ENCODE peak calls at places on chromosomes 7 and 10, in four cellular contexts. One of them, this sample, is unnamed.

GRCh38 chr10:131814567-131815290 is 86.1 kb upstream of the PPP2R2D start:
- DNase-seq in left ventricle myocardium inferior: no peak
- DNase-seq in heart left ventricle: peak; percentile 12
- DNase-seq in body of pancreas: no peak
- DNase-seq in this sample: no peak

GRCh38 chr7:33805630-33806233 is 99.6 kb upstream of the BMPER start:
- DNase-seq in left ventricle myocardium inferior: no peak
- DNase-seq in heart left ventricle: no peak
- DNase-seq in body of pancreas: no peak
- DNase-seq in this sample: peak; percentile 58

GRCh38 chr10:24762966-24763623 is 39.4 kb upstream of the ARHGAP21 start:
- DNase-seq in left ventricle myocardium inferior: no peak
- DNase-seq in heart left ventricle: no peak
- DNase-seq in body of pancreas: no peak
- DNase-seq in this sample: peak; percentile 81

GRCh38 chr10:131736321-131736980 is 164.4 kb upstream of the PPP2R2D start:
- DNase-seq in left ventricle myocardium inferior: no peak
- DNase-seq in heart left ventricle: peak; percentile 10
- DNase-seq in body of pancreas: no peak
- DNase-seq in this sample: no peak

GRCh38 chr7:73960548-73960947 is 67.4 kb upstream of the ELN start:
- DNase-seq in left ventricle myocardium inferior: no peak
- DNase-seq in heart left ventricle: no peak
- DNase-seq in body of pancreas: no peak
- DNase-seq in this sample: no peak

GRCh38 chr10:11245510-11245909 is 227.8 kb downstream of the CELF2 start:
- DNase-seq in left ventricle myocardium inferior: no peak
- DNase-seq in heart left ventricle: no peak
- DNase-seq in body of pancreas: no peak
- DNase-seq in this sample: no peak

GRCh38 chr7:157318015-157318706 is 18.6 kb upstream of the DNAJB6 start:
- DNase-seq in left ventricle myocardium inferior: no peak
- DNase-seq in heart left ventricle: peak; percentile 32
- DNase-seq in body of pancreas: no peak
- DNase-seq in this sample: no peak

GRCh38 chr7:92750961-92751360 is 85.4 kb downstream of the CDK6 start:
- DNase-seq in left ventricle myocardium inferior: no peak
- DNase-seq in heart left ventricle: no peak
- DNase-seq in body of pancreas: no peak
- DNase-seq in this sample: peak; percentile 68

GRCh38 chr10:132151951-132152505 is 34.7 kb upstream of the DPYSL4 start:
- DNase-seq in left ventricle myocardium inferior: peak; percentile 8
- DNase-seq in heart left ventricle: no peak
- DNase-seq in body of pancreas: peak; percentile 10
- DNase-seq in this sample: no peak

GRCh38 chr10:25117757-25118156 is 57.0 kb upstream of the GPR158 start:
- DNase-seq in left ventricle myocardium inferior: no peak
- DNase-seq in heart left ventricle: no peak
- DNase-seq in body of pancreas: no peak
- DNase-seq in this sample: no peak

GRCh38 chr7:46654546-46655443 is 733.7 kb upstream of the IGFBP3 start:
- DNase-seq in left ventricle myocardium inferior: no peak
- DNase-seq in heart left ventricle: no peak
- DNase-seq in body of pancreas: no peak
- DNase-seq in this sample: peak; percentile 39

GRCh38 chr10:15789793-15790525 is 70.2 kb upstream of the ITGA8 start:
- DNase-seq in left ventricle myocardium inferior: no peak
- DNase-seq in heart left ventricle: no peak
- DNase-seq in body of pancreas: no peak
- DNase-seq in this sample: peak; percentile 84

GRCh38 chr7:25093268-25093802 is 31.7 kb downstream of the CYCS start:
- DNase-seq in left ventricle myocardium inferior: peak; percentile 65
- DNase-seq in heart left ventricle: peak; percentile 60
- DNase-seq in body of pancreas: peak; percentile 54
- DNase-seq in this sample: peak; percentile 83

GRCh38 chr10:96577037-96577436 is 9.8 kb downstream of the TM9SF3 start:
- DNase-seq in left ventricle myocardium inferior: no peak
- DNase-seq in heart left ventricle: no peak
- DNase-seq in body of pancreas: no peak
- DNase-seq in this sample: no peak

GRCh38 chr7:100614308-100614861 is 2.0 kb downstream of the MOSPD3 start:
- DNase-seq in left ventricle myocardium inferior: no peak
- DNase-seq in heart left ventricle: no peak
- DNase-seq in body of pancreas: no peak
- DNase-seq in this sample: no peak

GRCh38 chr10:86364551-86365345 is 1.8 kb downstream of the GRID1 start:
- DNase-seq in left ventricle myocardium inferior: no peak
- DNase-seq in heart left ventricle: peak; percentile 19
- DNase-seq in body of pancreas: peak; percentile 19
- DNase-seq in this sample: no peak

GRCh38 chr7:974172-974571 is 1.2 kb downstream of the COX19 start:
- DNase-seq in left ventricle myocardium inferior: no peak
- DNase-seq in heart left ventricle: no peak
- DNase-seq in body of pancreas: no peak
- DNase-seq in this sample: peak; percentile 25

GRCh38 chr10:108638225-108638624 is 1285.1 kb downstream of the XPNPEP1 start:
- DNase-seq in left ventricle myocardium inferior: no peak
- DNase-seq in heart left ventricle: no peak
- DNase-seq in body of pancreas: no peak
- DNase-seq in this sample: peak; percentile 11

GRCh38 chr10:95048206-95048605 is 21.1 kb downstream of the CYP2C8 start:
- DNase-seq in left ventricle myocardium inferior: no peak
- DNase-seq in heart left ventricle: no peak
- DNase-seq in body of pancreas: no peak
- DNase-seq in this sample: no peak

GRCh38 chr7:107694395-107694794 is 33.8 kb downstream of the SLC26A4 start:
- DNase-seq in left ventricle myocardium inferior: no peak
- DNase-seq in heart left ventricle: no peak
- DNase-seq in body of pancreas: no peak
- DNase-seq in this sample: peak; percentile 53

GRCh38 chr7:3924277-3924676 is 623.2 kb downstream of the SDK1 start:
- DNase-seq in left ventricle myocardium inferior: no peak
- DNase-seq in heart left ventricle: no peak
- DNase-seq in body of pancreas: no peak
- DNase-seq in this sample: no peak

GRCh38 chr10:132514841-132515521 is 22.6 kb upstream of the INPP5A start:
- DNase-seq in left ventricle myocardium inferior: no peak
- DNase-seq in heart left ventricle: peak; percentile 31
- DNase-seq in body of pancreas: peak; percentile 54
- DNase-seq in this sample: no peak

GRCh38 chr10:19979628-19980027 is 163.4 kb downstream of the PLXDC2 start:
- DNase-seq in left ventricle myocardium inferior: no peak
- DNase-seq in heart left ventricle: no peak
- DNase-seq in body of pancreas: no peak
- DNase-seq in this sample: no peak

GRCh38 chr10:61708841-61709240 is 46.1 kb downstream of the CABCOCO1 start:
- DNase-seq in left ventricle myocardium inferior: no peak
- DNase-seq in heart left ventricle: no peak
- DNase-seq in body of pancreas: no peak
- DNase-seq in this sample: peak; percentile 43

GRCh38 chr7:148878317-148878716 is 5.8 kb downstream of the EZH2 start:
- DNase-seq in left ventricle myocardium inferior: no peak
- DNase-seq in heart left ventricle: no peak
- DNase-seq in body of pancreas: no peak
- DNase-seq in this sample: no peak

GRCh38 chr10:70135046-70135445 is 2.4 kb upstream of the AIFM2 start:
- DNase-seq in left ventricle myocardium inferior: no peak
- DNase-seq in heart left ventricle: no peak
- DNase-seq in body of pancreas: no peak
- DNase-seq in this sample: no peak

GRCh38 chr7:27345964-27346363 is 103.4 kb downstream of the EVX1 start:
- DNase-seq in left ventricle myocardium inferior: no peak
- DNase-seq in heart left ventricle: no peak
- DNase-seq in body of pancreas: no peak
- DNase-seq in this sample: no peak

GRCh38 chr7:27345164-27345887 is 102.7 kb downstream of the EVX1 start:
- DNase-seq in left ventricle myocardium inferior: no peak
- DNase-seq in heart left ventricle: no peak
- DNase-seq in body of pancreas: no peak
- DNase-seq in this sample: no peak

GRCh38 chr7:27349621-27350020 is 107.0 kb downstream of the EVX1 start:
- DNase-seq in left ventricle myocardium inferior: no peak
- DNase-seq in heart left ventricle: no peak
- DNase-seq in body of pancreas: no peak
- DNase-seq in this sample: no peak

GRCh38 chr7:27346531-27347260 is 104.1 kb downstream of the EVX1 start:
- DNase-seq in left ventricle myocardium inferior: no peak
- DNase-seq in heart left ventricle: no peak
- DNase-seq in body of pancreas: peak; percentile 67
- DNase-seq in this sample: peak; percentile 39

DNA sequence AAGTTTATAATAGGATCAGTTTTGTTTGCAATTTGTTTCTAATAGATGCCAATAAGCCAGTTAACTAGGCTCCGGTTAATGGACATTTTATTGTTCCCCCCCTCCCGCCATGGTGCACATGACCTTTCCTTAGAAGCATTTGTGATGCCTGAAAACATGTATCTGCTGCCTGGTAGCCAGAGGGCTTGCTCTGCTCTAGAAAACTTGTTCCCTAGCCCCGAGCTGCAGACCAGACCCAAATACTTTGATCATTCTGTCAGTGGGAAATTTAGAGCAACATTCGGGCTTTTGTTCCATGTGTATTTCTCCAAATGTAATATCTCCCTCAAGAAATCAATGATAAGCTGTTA is 104.6 kb downstream of the EVX1 start:
- DNase-seq in left ventricle myocardium inferior: no peak
- DNase-seq in heart left ventricle: no peak
- DNase-seq in body of pancreas: no peak
- DNase-seq in this sample: no peak
- H3K4me3 ChIP-seq in left ventricle myocardium inferior: no peak overlapping the region
- H3K4me3 ChIP-seq in heart left ventricle: no peak overlapping the region
- H3K4me3 ChIP-seq in body of pancreas: no peak overlapping the region
- H3K4me3 ChIP-seq in this sample: no peak overlapping the region

GRCh38 chr7:20647908-20648776 is 32.7 kb downstream of the ABCB5 start:
- DNase-seq in left ventricle myocardium inferior: no peak
- DNase-seq in heart left ventricle: no peak
- DNase-seq in body of pancreas: no peak
- DNase-seq in this sample: peak; percentile 31

GRCh38 chr7:20653636-20654035 is 38.2 kb downstream of the ABCB5 start:
- DNase-seq in left ventricle myocardium inferior: no peak
- DNase-seq in heart left ventricle: no peak
- DNase-seq in body of pancreas: no peak
- DNase-seq in this sample: no peak

GRCh38 chr7:20650782-20651181 is 35.3 kb downstream of the ABCB5 start:
- DNase-seq in left ventricle myocardium inferior: no peak
- DNase-seq in heart left ventricle: no peak
- DNase-seq in body of pancreas: no peak
- DNase-seq in this sample: no peak

GRCh38 chr7:20647051-20647450 is 31.6 kb downstream of the ABCB5 start:
- DNase-seq in left ventricle myocardium inferior: no peak
- DNase-seq in heart left ventricle: no peak
- DNase-seq in body of pancreas: no peak
- DNase-seq in this sample: peak; percentile 57

DNA sequence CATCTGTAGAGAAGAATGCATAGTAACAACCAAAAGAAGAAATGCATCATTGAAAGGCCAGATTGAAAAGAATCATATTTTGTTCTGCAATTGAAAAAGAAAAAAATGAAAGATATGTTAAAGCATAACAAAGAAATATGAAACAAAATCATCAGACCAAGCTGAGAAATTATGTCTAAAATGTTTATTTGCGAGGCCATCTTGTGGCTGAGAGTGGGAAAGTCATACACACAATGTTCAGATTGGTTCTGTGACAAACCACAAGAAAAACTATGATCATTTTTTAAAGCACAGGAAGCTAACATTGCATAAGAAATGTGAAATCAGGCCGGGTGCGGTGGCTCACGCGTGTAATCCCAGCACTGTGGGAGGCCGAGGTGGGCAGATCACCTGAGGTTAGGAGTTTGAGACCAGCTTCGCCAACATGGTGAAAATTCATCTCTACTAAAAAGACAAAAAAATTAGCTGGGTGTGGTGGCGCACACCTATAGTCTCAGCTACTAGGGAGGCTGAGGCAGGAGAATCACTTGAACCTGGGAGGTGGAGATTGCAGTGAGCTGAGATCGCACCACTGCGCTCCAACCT is 36.6 kb downstream of the ABCB5 start:
- DNase-seq in left ventricle myocardium inferior: no peak
- DNase-seq in heart left ventricle: no peak
- DNase-seq in body of pancreas: no peak
- DNase-seq in this sample: peak; percentile 59
- TF ChIP-seq CTCF in left ventricle myocardium inferior: peak; percentile 50
- TF ChIP-seq CTCF in heart left ventricle: no peak
- TF ChIP-seq CTCF in body of pancreas: peak; percentile 19
- TF ChIP-seq CTCF in this sample: peak; percentile 60

DNA sequence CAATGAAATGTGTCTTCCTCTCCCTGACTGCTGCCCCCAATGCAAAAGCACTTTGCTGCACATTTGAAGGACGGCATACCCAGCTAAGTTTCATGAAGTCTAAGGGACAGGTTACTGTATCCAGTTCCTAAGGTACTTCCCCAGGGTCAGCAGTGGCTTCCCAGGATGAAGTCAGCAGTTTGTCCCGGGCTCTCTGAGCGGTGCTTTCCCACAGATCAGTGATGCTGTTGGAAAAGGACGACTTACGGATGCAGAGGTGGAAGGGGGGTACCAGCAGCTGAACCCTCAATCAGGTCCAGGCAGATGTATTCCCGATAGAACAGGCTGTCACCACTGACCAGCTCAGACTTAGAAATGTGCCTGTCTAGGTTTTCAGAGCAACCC is 303.5 kb downstream of the PRPF18 start:
- DNase-seq in left ventricle myocardium inferior: no peak
- DNase-seq in heart left ventricle: no peak
- DNase-seq in body of pancreas: no peak
- DNase-seq in this sample: peak; percentile 42
- H3K4me3 ChIP-seq in left ventricle myocardium inferior: peak overlapping the region; percentile 77
- H3K4me3 ChIP-seq in heart left ventricle: peak overlapping the region; percentile 63
- H3K4me3 ChIP-seq in body of pancreas: no peak overlapping the region
- H3K4me3 ChIP-seq in this sample: peak overlapping the region; percentile 58

DNA sequence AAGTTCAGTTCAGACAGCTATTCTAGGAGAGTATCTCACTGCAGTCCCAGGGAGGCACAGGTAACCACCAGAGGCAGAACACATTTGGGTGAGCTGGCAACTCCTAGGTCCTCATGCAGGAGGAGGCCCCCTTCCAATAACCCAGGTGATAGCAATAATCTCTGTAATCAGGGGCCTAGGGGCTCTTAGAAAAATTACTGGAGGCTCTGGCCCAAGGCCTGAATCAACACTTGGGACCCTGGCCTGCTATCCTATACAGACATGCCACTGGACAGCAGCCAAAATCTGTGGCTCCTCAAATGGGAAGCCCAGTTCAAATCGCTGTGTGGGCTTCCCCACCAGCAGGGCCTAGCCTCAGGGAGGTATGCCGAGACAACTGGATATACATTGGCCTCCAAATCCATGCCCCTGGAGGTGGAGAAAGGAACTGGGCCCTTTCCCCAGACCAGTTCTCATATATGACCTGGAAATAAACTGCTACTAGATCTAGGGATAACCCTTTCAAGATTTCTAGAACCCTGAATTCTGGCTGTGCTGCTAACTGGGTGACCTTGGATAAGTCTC is 1.6 kb downstream of the AVPI1 start:
- DNase-seq in left ventricle myocardium inferior: no peak
- DNase-seq in heart left ventricle: no peak
- DNase-seq in body of pancreas: peak; percentile 56
- DNase-seq in this sample: peak; percentile 65
- TF ChIP-seq CTCF in left ventricle myocardium inferior: peak; percentile 44
- TF ChIP-seq CTCF in heart left ventricle: no peak
- TF ChIP-seq CTCF in body of pancreas: peak; percentile 25
- TF ChIP-seq CTCF in this sample: peak; percentile 62

GRCh38 chr10:3780766-3781457 is 4.1 kb downstream of the KLF6 start:
- DNase-seq in left ventricle myocardium inferior: no peak
- DNase-seq in heart left ventricle: no peak
- DNase-seq in body of pancreas: peak; percentile 52
- DNase-seq in this sample: peak; percentile 58
- H3K4me3 ChIP-seq in left ventricle myocardium inferior: peak overlapping the region; percentile 87
- H3K4me3 ChIP-seq in heart left ventricle: peak overlapping the region; percentile 84
- H3K4me3 ChIP-seq in body of pancreas: no peak overlapping the region
- H3K4me3 ChIP-seq in this sample: peak overlapping the region; percentile 99

This sample was measured in choroid plexus epithelial cell.